ENCODE peak calls at places on chromosomes 2 and 18, in six cellular contexts. L, M, G, I, T and Z are unnamed samples.
A peak's percentile ranks its signal among the peaks of the same experiment; 100 is the strongest.

GRCh38 chr2:39851691-39852110 is 72.6 kb upstream of the THUMPD2 start:
- DNase-seq in G (no peak), I (peak; percentile 68), M (no peak), T (no peak), L (peak; percentile 53), Z (no peak)

GRCh38 chr2:121529439-121530209 is 1.1 kb upstream of the RNU4ATAC start:
- DNase-seq in M (no peak), I (no peak), L (peak; percentile 85), G (no peak), T (peak; percentile 43), Z (peak; percentile 74)

GRCh38 chr2:204401114-204401513 is 144.2 kb upstream of the PARD3B start:
- DNase-seq in G (no peak), M (no peak), I (no peak), L (no peak), T (no peak), Z (no peak)

GRCh38 chr2:218063541-218064295 is 5.3 kb upstream of the RUFY4 start:
- DNase-seq in I (no peak), T (peak; percentile 59), M (no peak), L (no peak), G (no peak), Z (no peak)

GRCh38 chr18:8380926-8381325 is 228.3 kb upstream of the RAB12 start:
- DNase-seq in L (no peak), T (no peak), G (no peak), I (no peak), M (no peak), Z (no peak)

GRCh38 chr2:191043438-191043837 is 29.5 kb upstream of the STAT1 start:
- DNase-seq in L (no peak), T (no peak), I (no peak), G (no peak), M (no peak), Z (no peak)

GRCh38 chr2:71864085-71864484 is 283.6 kb downstream of the CYP26B1 start:
- DNase-seq in I (no peak), T (no peak), G (no peak), M (no peak), L (no peak), Z (no peak)

GRCh38 chr2:12284487-12284886 is 432.2 kb upstream of the TRIB2 start:
- DNase-seq in T (no peak), I (no peak), M (no peak), L (no peak), G (no peak), Z (no peak)

GRCh38 chr2:156892449-156893335 is 364.8 kb upstream of the GALNT5 start:
- DNase-seq in M (no peak), G (peak; percentile 68), L (peak; percentile 67), I (no peak), T (no peak), Z (no peak)

GRCh38 chr2:205701509-205701908 is 19.2 kb downstream of the NRP2 start:
- DNase-seq in L (no peak), I (no peak), M (no peak), T (no peak), G (no peak), Z (no peak)

GRCh38 chr2:152176113-152176714 is 651 bp upstream of the STAM2 start:
- DNase-seq in G (no peak), M (no peak), T (peak; percentile 39), L (no peak), I (no peak), Z (no peak)

GRCh38 chr2:67225287-67225973 is 171.7 kb upstream of the ETAA1 start:
- DNase-seq in M (no peak), T (no peak), G (no peak), L (no peak), I (no peak), Z (no peak)

GRCh38 chr2:128715360-128715759 is 396.7 kb upstream of the HS6ST1 start:
- DNase-seq in L (no peak), I (no peak), T (no peak), M (no peak), G (no peak), Z (no peak)

GRCh38 chr2:144374163-144374661 is 145.7 kb downstream of the ZEB2 start:
- DNase-seq in I (no peak), T (peak; percentile 42), L (no peak), G (no peak), M (no peak), Z (no peak)

GRCh38 chr18:63741769-63742168 is 33.4 kb upstream of the SERPINB7 start:
- DNase-seq in L (no peak), G (no peak), T (no peak), I (no peak), M (no peak), Z (no peak)
- TF ChIP-seq CTCF in L (peak; percentile 41), G (peak; percentile 38), T (peak; percentile 13), I (peak; percentile 68), M (no peak), Z (no peak)

GRCh38 chr2:105880637-105881036 is 135.9 kb downstream of the NCK2 start:
- DNase-seq in T (no peak), I (no peak), L (no peak), M (no peak), G (no peak), Z (no peak)

GRCh38 chr2:105883911-105884694 is 139.4 kb downstream of the NCK2 start:
- DNase-seq in T (no peak), I (no peak), G (no peak), L (no peak), M (no peak), Z (no peak)

GRCh38 chr2:105881286-105882136 is 136.8 kb downstream of the NCK2 start:
- DNase-seq in T (no peak), G (no peak), M (no peak), I (peak; percentile 41), L (no peak), Z (no peak)

GRCh38 chr2:105885456-105885855 is 140.7 kb downstream of the NCK2 start:
- DNase-seq in M (no peak), L (no peak), T (no peak), G (no peak), I (no peak), Z (no peak)

DNA sequence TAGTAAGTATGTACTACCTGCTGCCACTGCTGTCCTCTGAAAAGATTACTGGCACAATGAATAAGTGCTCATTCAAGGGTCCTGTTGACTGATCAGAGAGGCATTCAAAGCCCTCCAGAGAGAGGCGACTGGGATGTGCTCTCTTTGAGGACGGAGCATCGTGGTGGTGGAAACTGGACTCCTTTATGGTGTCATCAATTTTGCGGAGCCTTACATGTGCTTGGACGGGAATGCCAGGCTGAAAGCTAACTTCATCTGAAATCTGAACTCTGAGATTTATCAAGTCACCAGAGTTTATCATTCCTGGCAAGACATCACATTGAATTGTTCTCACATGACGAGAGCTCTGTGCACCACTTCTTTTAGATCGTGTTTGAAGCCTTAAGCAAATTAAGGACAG is 138.2 kb downstream of the NCK2 start:
- DNase-seq in M (no peak), L (no peak), T (no peak), I (no peak), G (no peak), Z (no peak)
- TF ChIP-seq CTCF in M (no peak), L (no peak), T (no peak), I (no peak), G (no peak), Z (no peak)

DNA sequence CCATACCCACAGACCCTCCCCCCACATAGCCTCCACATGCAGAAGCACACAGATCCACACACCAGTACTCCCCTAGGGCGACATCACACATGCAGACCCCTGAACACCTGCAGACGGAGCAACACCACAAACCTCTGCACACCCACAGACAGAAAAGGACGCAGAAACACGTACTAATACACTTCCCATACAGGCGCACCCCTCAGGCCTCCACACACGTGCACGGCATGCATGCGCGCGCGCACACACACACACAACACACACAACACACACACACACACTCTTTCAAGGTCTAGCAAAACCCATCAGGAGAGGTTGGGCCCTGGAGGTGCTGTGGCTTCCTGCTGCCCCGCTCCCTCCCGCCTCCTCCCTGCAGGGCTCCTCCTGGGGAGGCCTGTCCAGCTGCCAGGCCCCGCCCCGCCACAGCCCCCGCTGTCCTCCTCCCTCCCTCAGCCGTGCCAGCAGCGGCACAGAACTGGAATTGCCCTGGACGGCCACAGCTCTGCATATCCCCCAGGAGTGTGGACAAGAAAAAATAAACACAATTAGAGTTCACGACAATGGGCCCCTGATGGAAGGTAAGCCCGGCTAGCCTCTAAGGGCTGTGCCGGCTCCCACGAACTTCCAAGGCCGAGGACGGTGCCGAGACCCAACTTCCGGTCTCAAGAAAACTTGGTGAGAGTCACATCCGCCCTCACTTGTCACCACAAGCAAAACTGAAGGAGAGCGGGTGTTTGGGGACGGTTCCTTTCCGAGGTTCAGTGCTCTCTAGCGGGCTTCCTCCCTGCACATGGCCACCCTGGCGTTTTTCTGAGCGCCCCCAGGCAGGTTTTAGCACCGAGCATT is 6.8 kb downstream of the ZFP36L2 start:
- DNase-seq in I (peak; percentile 90), L (peak; percentile 57), G (peak; percentile 75), T (peak; percentile 82), M (peak; percentile 86), Z (peak; percentile 90)
- TF ChIP-seq CTCF in I (no peak), L (no peak), G (no peak), T (no peak), M (no peak), Z (no peak)

GRCh38 chr2:99648115-99648850 is 158.5 kb upstream of the REV1 start:
- DNase-seq in M (no peak), G (no peak), L (no peak), T (no peak), I (no peak), Z (no peak)
- TF ChIP-seq CTCF in M (no peak), G (no peak), L (no peak), T (no peak), I (no peak), Z (no peak)

GRCh38 chr2:172811027-172811426 is 75.4 kb downstream of the RAPGEF4 start:
- DNase-seq in G (no peak), M (no peak), I (no peak), L (no peak), T (no peak), Z (no peak)
- TF ChIP-seq CTCF in G (no peak), M (no peak), I (no peak), L (no peak), T (no peak), Z (no peak)

GRCh38 chr2:22124003-22124402 is 1000.2 kb downstream of the TDRD15 start:
- DNase-seq in L (no peak), T (no peak), M (no peak), I (peak; percentile 43), G (no peak), Z (no peak)
- TF ChIP-seq CTCF in L (peak; percentile 50), T (peak; percentile 31), M (no peak), I (peak; percentile 72), G (no peak), Z (no peak)

DNA sequence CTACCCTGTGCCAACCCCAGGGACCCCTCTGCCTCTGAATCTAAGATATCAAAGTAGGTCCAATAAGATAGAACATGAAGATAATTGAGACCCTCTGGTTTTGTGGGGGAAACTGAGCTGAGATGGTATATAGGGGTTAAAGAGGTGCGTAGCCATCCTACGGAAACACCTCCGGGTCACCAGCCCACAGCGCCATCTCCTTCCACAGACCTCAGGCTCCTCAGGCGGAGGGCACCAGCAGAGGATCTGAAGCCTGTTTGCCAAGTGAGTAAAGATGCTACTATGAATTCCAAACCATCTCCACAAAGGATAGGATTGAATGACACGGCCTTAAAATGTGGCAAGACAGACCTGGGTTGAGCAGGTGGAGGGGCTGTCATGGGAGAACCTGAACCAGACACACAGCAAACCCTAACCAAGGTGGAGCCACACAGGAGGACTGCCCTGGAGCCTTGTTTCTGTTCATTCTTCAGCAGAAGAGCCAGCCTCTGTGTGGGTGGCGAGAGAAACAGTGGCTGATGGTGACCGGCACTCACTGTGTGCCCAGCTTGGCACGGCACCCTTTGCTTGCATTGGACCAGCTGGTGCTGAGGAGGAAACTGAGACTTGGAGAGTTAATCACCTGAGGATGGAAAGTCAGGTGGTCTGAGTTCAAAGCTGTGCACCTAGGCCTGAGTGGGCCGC is 10.2 kb downstream of the GBX2 start:
- DNase-seq in I (no peak), T (no peak), M (no peak), G (no peak), L (no peak), Z (no peak)
- TF ChIP-seq CTCF in I (no peak), T (no peak), M (no peak), G (no peak), L (no peak), Z (no peak)